ENCODE peak calls at places on chromosome 16, in nine cellular contexts. A is sigmoid colon, D is SK-N-SH, Y is K562, B is transverse colon, I is A549, S is stomach, P is GM12878, J is suprapubic skin. C is an unnamed sample.

GRCh38 chr16:23676924-23677480 is 1.7 kb upstream of the PLK1 start:
- DNase-seq in A (no peak), D (no peak), Y (no peak), B (no peak), I (no peak), S (no peak), P (no peak), J (no peak), C (no peak)

GRCh38 chr16:25135239-25135878 is 23.8 kb downstream of the LCMT1 start:
- DNase-seq in A (no peak), D (no peak), Y (no peak), B (peak; percentile 36), I (peak; percentile 64), S (no peak), P (no peak), J (no peak), C (no peak)

GRCh38 chr16:25783226-25783625 is 91.5 kb downstream of the HS3ST4 start:
- DNase-seq in A (no peak), D (no peak), Y (no peak), B (no peak), I (no peak), S (no peak), P (no peak), J (no peak), C (no peak)

GRCh38 chr16:81708459-81709368 is 70.4 kb upstream of the PLCG2 start:
- DNase-seq in A (no peak), D (no peak), Y (no peak), B (peak; percentile 55), I (peak; percentile 50), S (peak; percentile 54), P (no peak), J (no peak), C (no peak)

GRCh38 chr16:8675183-8676159 is 1.1 kb downstream of the ABAT start:
- DNase-seq in A (peak; percentile 66), D (peak; percentile 77), Y (no peak), B (no peak), I (no peak), S (no peak), P (no peak), J (no peak), C (no peak)

GRCh38 chr16:10922328-10923145 is 19.7 kb downstream of the DEXI start:
- DNase-seq in A (peak; percentile 86), D (no peak), Y (no peak), B (no peak), I (no peak), S (no peak), P (no peak), J (no peak), C (no peak)

GRCh38 chr16:20611350-20611902 is 35.3 kb upstream of the ACSM2B start:
- DNase-seq in A (peak; percentile 87), D (no peak), Y (no peak), B (no peak), I (no peak), S (peak; percentile 84), P (no peak), J (no peak), C (no peak)

GRCh38 chr16:81848306-81848853 is 69.3 kb downstream of the PLCG2 start:
- DNase-seq in A (no peak), D (no peak), Y (no peak), B (no peak), I (no peak), S (no peak), P (no peak), J (no peak), C (no peak)

GRCh38 chr16:50644730-50645129 is 36.4 kb downstream of the SNX20 start:
- DNase-seq in A (no peak), D (peak; percentile 61), Y (no peak), B (peak; percentile 26), I (peak; percentile 25), S (peak; percentile 31), P (no peak), J (no peak), C (no peak)

GRCh38 chr16:22370038-22370541 is 4.3 kb downstream of the CDR2 start:
- DNase-seq in A (no peak), D (no peak), Y (no peak), B (no peak), I (no peak), S (no peak), P (no peak), J (no peak), C (no peak)

GRCh38 chr16:15690296-15690695 is 40.3 kb downstream of the NDE1 start:
- DNase-seq in A (no peak), D (no peak), Y (no peak), B (no peak), I (no peak), S (no peak), P (no peak), J (no peak), C (no peak)

GRCh38 chr16:1645914-1646525 is 32.1 kb upstream of the JPT2 start:
- DNase-seq in A (no peak), D (no peak), Y (peak; percentile 77), B (no peak), I (peak; percentile 79), S (no peak), P (no peak), J (no peak), C (no peak)

GRCh38 chr16:23557779-23558330 is 328 bp downstream of the UBFD1 start:
- DNase-seq in A (peak; percentile 67), D (no peak), Y (peak; percentile 15), B (peak; percentile 29), I (no peak), S (no peak), P (no peak), J (no peak), C (peak; percentile 23)

GRCh38 chr16:11386791-11387546 is 41.7 kb downstream of the RMI2 start:
- DNase-seq in A (no peak), D (no peak), Y (peak; percentile 75), B (no peak), I (peak; percentile 30), S (peak; percentile 57), P (no peak), J (no peak), C (no peak)

GRCh38 chr16:67674851-67675578 is 8.4 kb downstream of the C16orf86 start:
- DNase-seq in A (no peak), D (no peak), Y (no peak), B (no peak), I (no peak), S (no peak), P (no peak), J (no peak), C (no peak)

GRCh38 chr16:71459510-71459909 is 2.5 kb downstream of the ZNF23 start:
- DNase-seq in A (no peak), D (no peak), Y (no peak), B (no peak), I (no peak), S (no peak), P (no peak), J (no peak), C (no peak)

GRCh38 chr16:3121843-3122467 is 9.6 kb downstream of the ZNF205 start:
- DNase-seq in A (no peak), D (no peak), Y (no peak), B (no peak), I (no peak), S (no peak), P (no peak), J (no peak), C (no peak)

DNA sequence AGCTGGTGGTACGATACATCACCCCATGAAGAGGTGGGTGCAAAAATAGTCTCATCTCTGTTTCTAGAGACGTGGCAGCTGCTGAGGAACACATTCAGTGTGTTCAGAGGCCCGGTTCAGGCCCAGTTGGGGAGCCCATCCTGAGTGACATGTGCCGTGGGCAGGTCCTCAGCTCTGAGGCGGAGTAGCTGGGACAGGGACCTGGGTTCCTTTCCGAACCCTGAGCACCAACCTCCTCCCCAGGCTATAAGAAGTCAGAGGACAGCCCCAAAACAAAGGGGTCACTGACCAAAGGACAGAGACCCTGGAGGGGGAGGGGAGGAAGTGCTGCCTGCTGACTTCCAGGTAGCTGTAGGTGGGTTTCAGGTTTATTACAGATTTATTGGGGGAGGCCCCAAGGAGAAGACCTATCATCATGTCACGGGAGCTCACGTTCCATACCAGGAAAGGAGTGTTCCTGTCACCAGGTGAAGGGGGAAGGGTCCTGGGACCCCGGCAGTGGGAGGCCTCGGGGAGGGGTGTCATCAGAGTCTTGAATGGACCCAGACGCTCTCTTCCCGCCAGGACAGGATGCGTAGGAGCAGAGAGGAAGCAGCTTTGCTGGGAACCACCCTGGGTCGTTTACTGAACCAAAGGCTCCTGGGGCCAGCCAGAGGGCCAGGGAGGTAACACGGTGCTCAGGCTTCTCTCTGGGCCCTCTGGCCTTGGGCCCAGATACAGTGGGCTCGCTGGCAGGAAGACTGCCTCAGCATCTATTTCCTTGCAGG is 4.9 kb downstream of the LDHD start:
- DNase-seq in A (no peak), D (no peak), Y (no peak), B (no peak), I (no peak), S (no peak), P (no peak), J (no peak), C (no peak)
- H3K4me3 ChIP-seq in A (no peak overlapping the region), D (no peak overlapping the region), Y (no peak overlapping the region), B (no peak overlapping the region), I (no peak overlapping the region), S (no peak overlapping the region), P (no peak overlapping the region), J (peak overlapping the region; percentile 35), C (no peak overlapping the region)

GRCh38 chr16:89094252-89094901 is 725 bp downstream of the ACSF3 start:
- DNase-seq in A (no peak), D (peak; percentile 63), Y (no peak), B (peak; percentile 39), I (no peak), S (no peak), P (no peak), J (no peak), C (no peak)
- TF ChIP-seq EP300 in A (no peak), D (no peak), Y (no peak), B (no peak), I (no peak), S (no peak), P (no peak), J (no peak), C (no peak)

GRCh38 chr16:80084163-80084562 is 456.6 kb upstream of the DYNLRB2 start:
- DNase-seq in A (no peak), D (no peak), Y (no peak), B (no peak), I (no peak), S (no peak), P (no peak), J (no peak), C (no peak)
- H3K4me3 ChIP-seq in A (no peak overlapping the region), D (no peak overlapping the region), Y (no peak overlapping the region), B (no peak overlapping the region), I (no peak overlapping the region), S (no peak overlapping the region), P (no peak overlapping the region), J (no peak overlapping the region), C (no peak overlapping the region)

GRCh38 chr16:57289391-57290257 is 5.2 kb upstream of the PLLP start:
- DNase-seq in A (peak; percentile 29), D (no peak), Y (no peak), B (no peak), I (no peak), S (no peak), P (no peak), J (no peak), C (no peak)
- TF ChIP-seq EP300 in A (no peak), D (no peak), Y (no peak), B (no peak), I (no peak), S (no peak), P (no peak), J (no peak), C (no peak)

GRCh38 chr16:88314991-88315542 is 67.7 kb upstream of the ZNF469 start:
- DNase-seq in A (no peak), D (no peak), Y (no peak), B (no peak), I (no peak), S (no peak), P (no peak), J (no peak), C (no peak)
- H3K4me3 ChIP-seq in A (no peak overlapping the region), D (no peak overlapping the region), Y (no peak overlapping the region), B (no peak overlapping the region), I (no peak overlapping the region), S (no peak overlapping the region), P (no peak overlapping the region), J (no peak overlapping the region), C (no peak overlapping the region)

GRCh38 chr16:88014954-88015805 is 63.9 kb downstream of the BANP start:
- DNase-seq in A (peak; percentile 43), D (no peak), Y (no peak), B (no peak), I (no peak), S (peak; percentile 13), P (no peak), J (no peak), C (no peak)
- TF ChIP-seq EP300 in A (no peak), D (no peak), Y (no peak), B (no peak), I (no peak), S (no peak), P (no peak), J (no peak), C (no peak)

C was measured in tibial nerve.